ENCODE peak calls at places on chromosome 1, in four cellular contexts. V, U, H and P are unnamed samples.

GRCh38 chr1:162072770-162073169 is 3.3 kb downstream of the NOS1AP start:
- DNase-seq in U (no peak), V (no peak), H (no peak), P (no peak)

GRCh38 chr1:203299180-203299579 is 6.1 kb upstream of the BTG2 start:
- DNase-seq in V (no peak), U (no peak), H (no peak), P (no peak)

GRCh38 chr1:225603538-225604354 is 49.2 kb downstream of the ENAH start:
- DNase-seq in U (peak), V (no peak), H (no peak), P (no peak)

GRCh38 chr1:151839457-151840409 is at the start of gene C2CD4D:
- DNase-seq in V (peak), U (no peak), H (peak), P (peak)

GRCh38 chr1:168408531-168409242 is 128.0 kb downstream of the TBX19 start:
- DNase-seq in U (peak), V (peak), H (no peak), P (no peak)

GRCh38 chr1:153951801-153952200 is 5.3 kb upstream of the DENND4B start:
- DNase-seq in U (no peak), V (no peak), H (no peak), P (no peak)

GRCh38 chr1:33098371-33098770 is 17.4 kb downstream of the AZIN2 start:
- DNase-seq in U (peak), H (no peak), V (no peak), P (no peak)

GRCh38 chr1:28927442-28928305 is 13.3 kb downstream of the EPB41 start:
- DNase-seq in U (peak), V (no peak), H (no peak), P (peak)

GRCh38 chr1:95384570-95384969 is 150.6 kb downstream of the RWDD3 start:
- DNase-seq in V (no peak), U (peak), H (peak), P (no peak)